ENCODE peak calls at places on chromosome 16, in five cellular contexts. Z, K, O, R and E are unnamed samples.

GRCh38 chr16:46801428-46802049 is 29.4 kb downstream of the C16orf87 start:
- DNase-seq in O (no peak), R (no peak), Z (no peak), K (no peak), E (no peak)

GRCh38 chr16:70661534-70661917 is 15.2 kb downstream of the IL34 start:
- DNase-seq in O (no peak), K (no peak), R (no peak), Z (no peak), E (no peak)

GRCh38 chr16:68367034-68367433 is 56.2 kb downstream of the PRMT7 start:
- DNase-seq in O (no peak), R (no peak), Z (no peak), K (no peak), E (no peak)

GRCh38 chr16:11370084-11370931 is 25.0 kb downstream of the RMI2 start:
- DNase-seq in Z (no peak), K (no peak), O (no peak), R (no peak), E (no peak)

GRCh38 chr16:16881771-16882170 is 502.8 kb downstream of the NPIPA7 start:
- DNase-seq in Z (no peak), O (no peak), K (no peak), R (no peak), E (no peak)

GRCh38 chr16:78142784-78143183 is 43.3 kb downstream of the WWOX start:
- DNase-seq in K (no peak), R (no peak), O (no peak), Z (no peak), E (no peak)

GRCh38 chr16:168424-168823 is 2.6 kb downstream of the HBM start:
- DNase-seq in K (no peak), R (no peak), Z (no peak), O (no peak), E (no peak)

GRCh38 chr16:79008036-79008868 is 592.3 kb downstream of the MAF start:
- DNase-seq in Z (no peak), K (no peak), O (no peak), R (no peak), E (no peak)

GRCh38 chr16:84119368-84119767 is 2.6 kb upstream of the MBTPS1 start:
- DNase-seq in R (no peak), O (no peak), K (no peak), Z (no peak), E (no peak)

GRCh38 chr16:87166321-87166720 is 150.9 kb downstream of the C16orf95 start:
- DNase-seq in R (no peak), K (no peak), O (no peak), Z (no peak), E (no peak)

GRCh38 chr16:28842696-28843095 is 3.5 kb downstream of the TUFM start:
- DNase-seq in R (no peak), K (no peak), O (no peak), Z (no peak), E (no peak)

GRCh38 chr16:89779231-89779912 is 37.1 kb downstream of the FANCA start:
- DNase-seq in R (no peak), Z (no peak), K (no peak), O (no peak), E (no peak)

GRCh38 chr16:83901101-83901500 is 2.2 kb downstream of the MLYCD start:
- DNase-seq in K (no peak), O (no peak), Z (no peak), R (no peak), E (no peak)

GRCh38 chr16:78147846-78148535 is 48.5 kb downstream of the WWOX start:
- DNase-seq in K (no peak), O (no peak), R (no peak), Z (no peak), E (no peak)

GRCh38 chr16:23378256-23378655 is 74.7 kb downstream of the COG7 start:
- DNase-seq in O (no peak), K (no peak), Z (no peak), R (no peak), E (no peak)

GRCh38 chr16:28869201-28869600 is 5.6 kb downstream of the SH2B1 start:
- DNase-seq in R (no peak), Z (no peak), O (no peak), K (no peak), E (no peak)

GRCh38 chr16:79509221-79509631 is 91.3 kb downstream of the MAF start:
- DNase-seq in R (peak), O (peak), Z (no peak), K (no peak), E (no peak)

GRCh38 chr16:56910114-56910511 is 21.8 kb upstream of the HERPUD1 start:
- DNase-seq in R (no peak), O (no peak), Z (no peak), K (no peak), E (no peak)

GRCh38 chr16:10078541-10078949 is 103.7 kb downstream of the GRIN2A start:
- DNase-seq in K (no peak), O (peak), Z (no peak), R (no peak), E (no peak)

GRCh38 chr16:22353188-22353919 is 21.1 kb downstream of the CDR2 start:
- DNase-seq in O (no peak), K (no peak), R (no peak), Z (no peak), E (no peak)

GRCh38 chr16:69927056-69927757 is 23.9 kb upstream of the CLEC18A start:
- DNase-seq in K (no peak), R (peak), O (peak), Z (no peak), E (no peak)

GRCh38 chr16:88768041-88768876 is 16.8 kb downstream of the PIEZO1 start:
- DNase-seq in O (peak), R (peak), K (no peak), Z (no peak), E (no peak)

GRCh38 chr16:2429771-2430663 is 770 bp downstream of the CCNF start:
- DNase-seq in O (peak), Z (no peak), K (no peak), R (no peak), E (no peak)

GRCh38 chr16:67268136-67268579 is 11.2 kb upstream of the PLEKHG4 start:
- DNase-seq in Z (no peak), R (no peak), K (peak), O (no peak), E (no peak)

GRCh38 chr16:54176376-54176901 is 110.1 kb downstream of the IRX3 start:
- DNase-seq in R (no peak), O (no peak), Z (no peak), K (no peak), E (no peak)

GRCh38 chr16:50207652-50208051 is 54.5 kb downstream of the TENT4B start:
- DNase-seq in K (no peak), Z (no peak), O (no peak), R (no peak), E (no peak)

GRCh38 chr16:68790130-68790761 is 53.1 kb upstream of the TANGO6 start:
- DNase-seq in Z (no peak), O (no peak), K (peak), R (no peak), E (no peak)

GRCh38 chr16:83717308-83717707 is 90.5 kb upstream of the HSBP1 start:
- DNase-seq in O (no peak), R (no peak), Z (no peak), K (no peak), E (no peak)

GRCh38 chr16:72736074-72736473 is 311.9 kb downstream of the ZFHX3 start:
- DNase-seq in R (no peak), O (no peak), Z (no peak), K (no peak), E (no peak)

GRCh38 chr16:85751665-85752501 is 987 bp upstream of the C16orf74 start:
- DNase-seq in Z (no peak), O (no peak), K (no peak), R (no peak), E (no peak)

GRCh38 chr16:49439050-49439449 is 65.4 kb downstream of the C16orf78 start:
- DNase-seq in O (no peak), K (no peak), R (no peak), Z (no peak), E (no peak)

GRCh38 chr16:89455178-89455577 is 35.2 kb downstream of the ANKRD11 start:
- DNase-seq in O (no peak), K (no peak), R (no peak), Z (no peak), E (no peak)

GRCh38 chr16:5108505-5109158 is 11.0 kb upstream of the EEF2KMT start:
- DNase-seq in O (no peak), Z (no peak), K (no peak), R (no peak), E (no peak)

GRCh38 chr16:85238233-85238647 is 126.0 kb upstream of the CIBAR2 start:
- DNase-seq in K (no peak), O (peak), R (peak), Z (no peak), E (no peak)

GRCh38 chr16:89193021-89193575 is 7.2 kb downstream of the SLC22A31 start:
- DNase-seq in O (no peak), R (no peak), Z (no peak), K (no peak), E (no peak)

GRCh38 chr16:8944113-8944765 is 19.5 kb downstream of the USP7 start:
- DNase-seq in K (no peak), Z (no peak), R (no peak), O (no peak), E (no peak)

GRCh38 chr16:73605309-73605708 is 557.4 kb upstream of the ZFHX3 start:
- DNase-seq in O (no peak), K (peak), R (no peak), Z (no peak), E (no peak)